ENCODE peak calls at places on chromosomes 6 and 20, in five cellular contexts. N is GM12878, A is A549, J is IMR-90, Q is K562. H is an unnamed sample.

GRCh38 chr20:62787866-62788265 is 8.4 kb upstream of the MRGBP start:
- DNase-seq in Q (no peak), N (no peak), J (no peak), A (no peak), H (no peak)

GRCh38 chr6:13508711-13509705 is 21.6 kb upstream of the GFOD1 start:
- DNase-seq in J (peak), Q (no peak), N (no peak), A (no peak), H (no peak)

GRCh38 chr6:98047881-98048280 is 764.9 kb upstream of the MMS22L start:
- DNase-seq in J (no peak), A (no peak), N (no peak), Q (no peak), H (no peak)

GRCh38 chr20:22379472-22379871 is 204.9 kb downstream of the FOXA2 start:
- DNase-seq in A (no peak), Q (peak), N (no peak), J (no peak), H (no peak)

GRCh38 chr6:69791065-69791471 is 5.7 kb downstream of the LMBRD1 start:
- DNase-seq in Q (no peak), A (no peak), N (no peak), J (peak), H (no peak)

GRCh38 chr6:36383608-36384007 is 3.9 kb downstream of the ETV7 start:
- DNase-seq in N (no peak), A (peak), J (no peak), Q (no peak), H (no peak)

GRCh38 chr6:23091795-23092194 is 522.4 kb downstream of the HDGFL1 start:
- DNase-seq in N (no peak), Q (no peak), J (peak), A (no peak), H (no peak)

GRCh38 chr20:13042458-13042794 is 33.7 kb downstream of the SPTLC3 start:
- DNase-seq in N (no peak), Q (no peak), J (no peak), A (no peak), H (no peak)

GRCh38 chr6:74319292-74319691 is 623.3 kb downstream of the CD109 start:
- DNase-seq in N (no peak), Q (no peak), J (no peak), A (no peak), H (no peak)

GRCh38 chr6:166691199-166691598 is 64.1 kb upstream of the RPS6KA2 start:
- DNase-seq in J (peak), N (no peak), Q (no peak), A (no peak), H (no peak)

GRCh38 chr6:107698146-107698545 is 126.0 kb downstream of the SCML4 start:
- DNase-seq in J (peak), A (no peak), Q (no peak), N (no peak), H (no peak)

GRCh38 chr6:154169193-154169847 is 130.3 kb downstream of the OPRM1 start:
- DNase-seq in A (no peak), J (no peak), N (no peak), Q (no peak), H (no peak)

GRCh38 chr20:45017859-45018258 is 51.5 kb downstream of the STK4 start:
- DNase-seq in J (no peak), N (no peak), A (no peak), Q (no peak), H (no peak)

GRCh38 chr20:61758556-61759200 is 307.0 kb downstream of the TAF4 start:
- DNase-seq in J (no peak), N (no peak), Q (no peak), A (no peak), H (no peak)

GRCh38 chr6:168193816-168194701 is 115.0 kb upstream of the FRMD1 start:
- DNase-seq in J (no peak), N (no peak), Q (peak), A (no peak), H (peak)

GRCh38 chr20:35307666-35308653 is 15.7 kb upstream of the FAM83C start:
- DNase-seq in J (peak), Q (no peak), A (no peak), N (no peak), H (no peak)

GRCh38 chr6:23659125-23659524 is 466.9 kb upstream of the NRSN1 start:
- DNase-seq in Q (no peak), A (no peak), N (no peak), J (peak), H (peak)

GRCh38 chr6:38420207-38420606 is 219.5 kb downstream of the BTBD9 start:
- DNase-seq in Q (no peak), J (peak), A (no peak), N (no peak), H (no peak)

GRCh38 chr6:95081231-95081630 is 496.1 kb upstream of the MANEA start:
- DNase-seq in A (no peak), J (no peak), Q (no peak), N (no peak), H (no peak)

GRCh38 chr6:26017567-26017966 is 55.0 kb downstream of the TRIM38 start:
- DNase-seq in J (peak), A (no peak), Q (no peak), N (no peak), H (no peak)

GRCh38 chr6:158938811-158939254 is 61.2 kb downstream of the RSPH3 start:
- DNase-seq in J (no peak), A (peak), N (no peak), Q (peak), H (no peak)

GRCh38 chr6:91273729-91274128 is 686.9 kb upstream of the MAP3K7 start:
- DNase-seq in J (no peak), N (no peak), A (no peak), Q (no peak), H (no peak)

GRCh38 chr6:98657764-98658163 is 176.6 kb upstream of the POU3F2 start:
- DNase-seq in J (peak), A (no peak), Q (peak), N (no peak), H (no peak)

GRCh38 chr6:79546186-79546585 is 9.0 kb upstream of the LCA5 start:
- DNase-seq in Q (no peak), A (no peak), N (no peak), J (peak), H (no peak)

GRCh38 chr20:46690219-46691111 is 1.2 kb upstream of the TP53RK start:
- DNase-seq in J (peak), A (no peak), Q (no peak), N (no peak), H (no peak)

GRCh38 chr6:14543971-14544620 is 426.5 kb downstream of the CD83 start:
- DNase-seq in Q (no peak), N (no peak), J (no peak), A (no peak), H (no peak)

GRCh38 chr20:6533321-6533720 is 234.2 kb upstream of the BMP2 start:
- DNase-seq in A (no peak), Q (no peak), N (no peak), J (peak), H (no peak)

GRCh38 chr6:169528755-169529154 is 173.1 kb downstream of the WDR27 start:
- DNase-seq in J (no peak), A (no peak), N (no peak), Q (no peak), H (no peak)

GRCh38 chr6:169533656-169534421 is 168.0 kb downstream of the WDR27 start:
- DNase-seq in J (no peak), N (no peak), A (no peak), Q (no peak), H (no peak)

GRCh38 chr6:169530762-169531143 is 171.1 kb downstream of the WDR27 start:
- DNase-seq in J (no peak), A (no peak), Q (no peak), N (no peak), H (no peak)

GRCh38 chr6:169527306-169527705 is 174.5 kb downstream of the WDR27 start:
- DNase-seq in J (peak), Q (no peak), N (no peak), A (no peak), H (no peak)

DNA sequence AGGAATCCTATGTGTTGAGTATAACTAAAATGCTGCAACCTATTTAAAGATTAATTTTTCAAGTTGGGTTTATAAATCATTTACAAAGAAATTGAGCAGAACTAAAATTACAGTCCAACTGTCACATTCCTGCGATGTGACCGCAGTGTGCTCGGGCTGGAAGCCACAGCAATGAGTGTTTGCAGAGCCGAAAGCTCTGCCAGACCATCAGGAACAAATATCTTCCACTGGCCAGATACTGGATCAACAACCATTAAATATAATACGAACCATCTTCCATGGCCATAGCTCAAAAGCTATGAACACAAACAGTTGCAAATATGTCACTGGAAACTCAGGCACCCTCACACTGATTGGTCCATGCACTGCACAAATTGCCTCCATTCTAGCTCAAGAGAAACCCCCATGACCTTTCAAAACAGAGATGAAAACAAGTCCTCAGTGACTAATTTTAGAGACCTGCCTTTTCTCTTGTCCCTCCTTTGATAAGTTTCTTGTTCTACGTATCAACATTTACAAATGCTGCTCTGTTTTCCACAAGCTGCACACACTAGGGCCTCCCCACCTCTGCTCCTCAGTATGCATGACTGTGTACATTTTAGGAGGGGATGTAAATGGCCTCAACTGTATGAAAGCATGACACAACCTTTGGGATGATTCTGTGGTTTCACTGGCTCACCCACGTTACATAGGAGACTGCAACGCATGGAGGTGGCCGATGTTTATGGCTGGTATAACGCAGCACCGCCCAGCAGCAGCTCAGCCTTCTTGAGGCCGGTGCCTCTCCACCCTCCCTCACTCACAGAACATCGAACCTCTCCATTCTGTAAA is 171.7 kb downstream of the WDR27 start:
- DNase-seq in J (peak), A (peak), Q (no peak), N (no peak), H (no peak)
- TF ChIP-seq RCOR1 in J (no peak), A (no peak), Q (no peak), N (no peak), H (no peak)

DNA sequence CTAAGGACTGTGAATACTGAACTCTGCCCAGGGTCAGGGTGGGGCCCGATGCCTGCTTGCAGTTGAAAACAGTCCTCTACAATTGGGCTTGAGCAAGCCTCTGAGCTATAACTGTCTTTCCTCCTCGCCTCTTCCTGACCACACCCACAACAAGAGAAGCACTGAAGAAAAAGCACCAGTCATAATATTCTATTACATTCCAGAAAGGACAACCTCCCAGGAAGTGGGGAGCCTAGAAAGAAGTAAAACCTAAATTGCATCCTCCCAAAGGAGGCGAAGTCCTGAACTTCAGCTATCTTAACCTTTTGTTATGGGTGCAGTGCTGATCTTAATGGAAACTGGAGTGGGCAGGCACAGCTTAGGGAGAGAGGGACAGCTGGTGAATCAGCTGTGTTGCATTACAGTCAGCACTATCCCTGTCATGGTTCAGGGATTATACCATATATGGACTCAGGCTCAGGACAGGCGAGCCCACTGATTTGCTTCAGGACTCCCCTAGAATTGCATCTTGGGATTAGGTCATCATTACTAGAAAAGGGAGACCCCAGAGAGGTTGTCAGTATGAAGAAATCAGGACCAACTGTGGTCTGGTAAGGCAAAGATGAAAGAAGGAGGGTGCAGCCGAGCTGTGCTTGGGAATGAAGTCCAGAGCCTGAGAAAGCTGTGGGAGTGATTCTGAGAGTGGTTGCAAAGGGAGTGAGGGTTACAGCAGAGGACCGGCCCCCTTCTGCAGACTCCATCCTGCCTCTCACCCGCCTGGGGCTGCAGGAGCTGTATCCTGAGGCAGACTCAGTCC is 18.3 kb upstream of the TRAM2 start:
- DNase-seq in A (no peak), Q (no peak), N (peak), J (peak), H (peak)
- TF ChIP-seq USF2 in A (no peak), Q (no peak), N (no peak), J (no peak), H (no peak)

GRCh38 chr6:137601471-137601870 is 107.3 kb upstream of the OLIG3 start:
- DNase-seq in A (no peak), N (no peak), Q (no peak), J (no peak), H (no peak)
- TF ChIP-seq RCOR1 in A (no peak), N (no peak), Q (no peak), J (no peak), H (no peak)

DNA sequence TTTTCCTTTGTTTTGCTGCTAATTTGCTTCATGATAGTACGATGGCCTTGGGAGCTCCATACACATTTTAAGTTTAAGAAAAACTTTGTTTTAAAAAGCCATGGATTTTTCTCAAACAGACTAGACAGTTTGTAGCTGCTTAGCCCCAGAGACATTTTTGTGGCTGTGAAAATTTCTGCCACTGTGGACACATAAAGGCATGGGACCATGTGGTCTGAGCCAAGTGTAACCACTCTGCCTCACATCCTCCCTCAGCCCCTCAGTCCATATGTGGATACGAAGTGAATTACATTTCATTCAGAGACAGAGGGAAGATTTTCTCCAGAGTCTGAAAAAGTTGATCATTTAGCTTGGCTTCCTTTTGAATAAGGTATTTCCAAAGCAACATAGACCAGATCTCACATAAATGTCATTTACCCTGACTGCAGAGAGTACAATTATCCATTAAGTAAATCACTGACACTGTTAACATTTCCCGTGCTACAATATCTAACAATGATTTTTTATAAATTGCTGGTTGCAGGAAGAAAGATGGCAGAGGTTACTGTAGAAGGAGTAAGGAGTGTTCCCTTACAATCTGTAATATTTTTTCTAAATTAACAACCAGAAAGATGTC is 87.4 kb downstream of the GJA1 start:
- DNase-seq in J (peak), Q (no peak), N (no peak), A (no peak), H (no peak)
- TF ChIP-seq USF2 in J (no peak), Q (no peak), N (no peak), A (no peak), H (no peak)

GRCh38 chr6:43276180-43277082 is 21.6 kb upstream of the SLC22A7 start:
- DNase-seq in A (no peak), Q (no peak), J (no peak), N (no peak), H (no peak)
- TF ChIP-seq RCOR1 in A (no peak), Q (no peak), J (no peak), N (no peak), H (no peak)